ENCODE peak calls at places on chromosome 3, in five cellular contexts. H, V, Q, N and K are unnamed samples. For H3K27me3, the result is how much of the 10 kb centered on the place peaks cover.

GRCh38 chr3:66195347-66195783 is 25.4 kb upstream of the SLC25A26 start:
- DNase-seq in H (peak), V (peak), Q (peak), N (peak), K (peak)

GRCh38 chr3:194265505-194265892 is 85.6 kb downstream of the CPN2 start:
- DNase-seq in H (peak), V (peak), Q (peak), N (peak), K (peak)

GRCh38 chr3:189334064-189334920 is 162.5 kb downstream of the TPRG1 start:
- DNase-seq in H (no peak), V (no peak), Q (no peak), N (no peak), K (no peak)

GRCh38 chr3:98812851-98813374 is 49.8 kb downstream of the ST3GAL6 start:
- DNase-seq in H (no peak), V (no peak), Q (peak), N (no peak), K (no peak)

GRCh38 chr3:51384730-51385473 is at the start of gene MANF:
- DNase-seq in H (peak), V (peak), Q (peak), N (peak), K (peak)

GRCh38 chr3:131217296-131217741 is 164.3 kb upstream of the NUDT16 start:
- DNase-seq in H (no peak), V (peak), Q (no peak), N (no peak), K (no peak)

GRCh38 chr3:101077361-101078011 is 84.3 kb upstream of the ABI3BP start:
- DNase-seq in H (no peak), V (no peak), Q (peak), N (no peak), K (no peak)

GRCh38 chr3:38579146-38579545 is 70.3 kb downstream of the SCN5A start:
- DNase-seq in H (no peak), V (no peak), Q (no peak), N (no peak), K (peak)

GRCh38 chr3:46994801-46995731 is 15.6 kb downstream of the NBEAL2 start:
- DNase-seq in H (no peak), V (no peak), Q (no peak), N (no peak), K (no peak)

GRCh38 chr3:195692781-195693427 is 27.9 kb upstream of the MUC20 start:
- DNase-seq in H (peak), V (no peak), Q (peak), N (no peak), K (no peak)

GRCh38 chr3:128455786-128456748 is 10.6 kb downstream of the DNAJB8 start:
- DNase-seq in H (no peak), V (no peak), Q (no peak), N (no peak), K (no peak)
- H3K27me3 ChIP-seq in H (under half), V (under half), Q (half or more), N (half or more), K (half or more)

GRCh38 chr3:23193835-23194234 is 9.3 kb upstream of the UBE2E2 start:
- DNase-seq in H (no peak), V (no peak), Q (no peak), N (no peak), K (no peak)
- H3K27ac ChIP-seq in H (no peak), V (no peak), Q (no peak), N (no peak), K (no peak)

DNA sequence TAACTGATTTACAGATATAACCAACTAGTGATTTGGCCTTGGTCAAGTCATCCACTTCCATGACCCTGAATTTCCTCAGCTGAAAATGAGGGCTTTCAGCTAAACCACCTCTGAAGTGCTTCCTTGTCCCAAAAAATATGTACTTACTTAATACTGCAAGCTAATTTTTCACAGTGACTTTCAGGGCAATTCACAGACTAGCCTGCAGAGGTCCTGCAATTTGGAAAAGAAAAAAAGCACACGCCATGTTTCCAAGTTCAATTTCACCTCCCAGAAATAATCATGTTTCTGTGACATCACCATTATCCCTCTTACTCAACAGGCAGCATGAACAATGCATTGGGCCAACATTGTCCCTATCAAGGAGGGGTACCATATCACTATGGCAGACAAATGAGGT is 218.2 kb downstream of the SHOX2 start:
- DNase-seq in H (no peak), V (no peak), Q (no peak), N (no peak), K (no peak)
- TF ChIP-seq CTCF in H (no peak), V (no peak), Q (no peak), N (no peak), K (no peak)

GRCh38 chr3:89104499-89104898 is 2.9 kb upstream of the EPHA3 start:
- DNase-seq in H (no peak), V (no peak), Q (no peak), N (no peak), K (no peak)

GRCh38 chr3:89113344-89113743 is 5.9 kb downstream of the EPHA3 start:
- DNase-seq in H (no peak), V (no peak), Q (no peak), N (no peak), K (no peak)

GRCh38 chr3:89108154-89108553 is 733 bp downstream of the EPHA3 start:
- DNase-seq in H (no peak), V (no peak), Q (no peak), N (no peak), K (no peak)

GRCh38 chr3:89107461-89108035 is at the start of gene EPHA3:
- DNase-seq in H (peak), V (peak), Q (peak), N (peak), K (peak)
- H3K27me3 ChIP-seq in H (under half), V (under half), Q (under half), N (under half), K (half or more)

DNA sequence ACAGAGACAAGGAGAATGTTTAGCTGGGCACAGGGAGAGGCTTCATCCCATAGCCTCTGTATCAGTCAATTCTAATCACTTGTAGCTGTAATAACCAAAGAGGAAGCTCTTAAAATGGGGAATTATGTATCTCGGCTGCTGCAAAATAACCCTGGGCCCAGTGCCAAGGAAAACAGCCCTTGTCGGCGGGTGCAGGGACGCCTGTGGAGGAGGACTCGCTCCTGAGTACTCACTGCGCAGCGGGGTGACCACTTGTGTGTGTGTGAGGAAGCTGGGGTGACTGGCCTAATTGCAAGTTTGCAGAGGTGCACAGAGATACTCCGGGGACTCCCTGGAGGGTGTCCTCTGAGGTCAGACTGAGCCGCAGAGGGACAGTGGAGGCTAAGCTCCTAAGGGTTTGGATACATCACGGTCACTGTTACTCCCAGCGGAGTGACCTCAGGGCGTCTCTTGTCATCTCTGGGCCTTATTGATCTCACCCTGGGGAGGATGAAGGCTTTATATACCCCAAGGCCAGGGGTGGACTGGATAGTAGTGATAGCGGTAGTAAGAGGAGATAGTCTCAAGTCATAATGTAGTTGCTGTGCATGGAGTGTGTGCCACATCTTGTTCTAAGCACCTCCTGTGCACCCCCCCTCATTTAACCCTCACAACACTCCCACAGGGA is 37.2 kb downstream of the SLC6A6 start:
- DNase-seq in H (no peak), V (peak), Q (peak), N (no peak), K (peak)
- H3K27ac ChIP-seq in H (peak), V (no peak), Q (no peak), N (no peak), K (peak)

DNA sequence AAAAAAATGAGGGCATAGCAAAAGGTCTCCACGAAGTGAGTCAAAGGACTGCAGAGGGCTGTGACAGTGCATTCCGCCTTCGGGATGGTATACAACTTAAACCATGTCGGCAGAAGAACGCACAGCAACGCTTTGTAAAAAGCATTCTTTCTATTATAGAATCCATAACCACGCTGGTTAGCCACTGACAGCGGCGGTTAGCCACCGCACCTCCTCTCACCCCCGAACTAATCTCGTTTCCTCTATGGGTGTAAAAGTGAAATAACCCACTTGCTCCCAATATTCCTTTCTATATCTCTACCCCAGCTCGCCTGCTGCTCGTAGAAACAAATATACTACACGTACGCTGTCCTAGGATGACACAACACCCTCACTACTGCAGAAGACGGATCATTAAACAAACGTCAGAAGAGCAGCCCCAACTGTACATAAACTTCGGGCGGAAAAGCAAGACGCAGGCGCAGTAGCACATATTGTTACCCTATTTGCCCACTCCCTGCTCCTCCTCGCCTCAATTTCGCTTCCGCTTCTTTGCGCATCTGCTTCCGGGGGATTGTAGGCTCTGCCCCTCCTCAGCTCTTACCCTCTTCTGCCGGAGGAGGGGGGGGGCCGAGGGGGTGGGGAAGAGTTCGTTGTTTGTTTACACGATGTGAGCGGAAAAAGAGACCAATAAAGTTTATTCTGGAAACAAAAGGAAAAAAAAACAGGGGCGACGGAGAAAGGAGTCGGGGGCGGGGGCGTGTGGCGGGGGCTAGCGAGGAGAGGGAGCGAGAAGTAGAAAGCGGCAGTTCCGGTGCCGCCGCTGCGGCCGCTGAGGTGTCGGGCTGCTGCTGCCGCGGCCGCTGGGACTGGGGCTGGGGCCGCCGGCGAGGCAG is at the start of gene PIK3CA:
- DNase-seq in H (peak), V (peak), Q (peak), N (peak), K (peak)
- TF ChIP-seq CTCF in H (no peak), V (no peak), Q (no peak), N (no peak), K (no peak)

GRCh38 chr3:18704326-18704725 is 279.2 kb upstream of the SATB1 start:
- DNase-seq in H (no peak), V (no peak), Q (no peak), N (no peak), K (no peak)
- H3K27me3 ChIP-seq in H (under half), V (under half), Q (under half), N (under half), K (under half)

GRCh38 chr3:152300029-152300764 is 31.5 kb downstream of the MBNL1 start:
- DNase-seq in H (peak), V (no peak), Q (no peak), N (no peak), K (no peak)

GRCh38 chr3:152299243-152299976 is 30.7 kb downstream of the MBNL1 start:
- DNase-seq in H (peak), V (peak), Q (no peak), N (no peak), K (no peak)

GRCh38 chr3:152302521-152303021 is 33.8 kb downstream of the MBNL1 start:
- DNase-seq in H (peak), V (peak), Q (peak), N (peak), K (peak)

GRCh38 chr3:152304160-152304559 is 35.4 kb downstream of the MBNL1 start:
- DNase-seq in H (no peak), V (no peak), Q (no peak), N (no peak), K (no peak)

GRCh38 chr3:152301745-152302181 is 33.0 kb downstream of the MBNL1 start:
- DNase-seq in H (no peak), V (no peak), Q (no peak), N (no peak), K (no peak)
- H3K27ac ChIP-seq in H (peak), V (peak), Q (no peak), N (peak), K (peak)

GRCh38 chr3:123907720-123908119 is 23.6 kb upstream of the MYLK start:
- DNase-seq in H (no peak), V (no peak), Q (no peak), N (no peak), K (no peak)
- TF ChIP-seq CTCF in H (no peak), V (no peak), Q (no peak), N (no peak), K (no peak)

GRCh38 chr3:37519661-37520060 is 342.0 kb upstream of the CTDSPL start:
- DNase-seq in H (no peak), V (peak), Q (no peak), N (no peak), K (peak)
- H3K27me3 ChIP-seq in H (under half), V (under half), Q (under half), N (under half), K (under half)